ENCODE peak calls at places on chromosome 11, in four cellular contexts. C, X, F and R are unnamed samples.

GRCh38 chr11:2300290-2300935 is 1.3 kb downstream of the C11orf21 start:
- DNase-seq in C (no peak), X (no peak), F (no peak), R (no peak)

GRCh38 chr11:9660886-9661285 is 3.0 kb upstream of the SWAP70 start:
- DNase-seq in C (no peak), X (peak; percentile 80), F (no peak), R (no peak)

GRCh38 chr11:60739114-60739513 is 14.6 kb downstream of the MS4A18 start:
- DNase-seq in C (no peak), X (no peak), F (no peak), R (no peak)

GRCh38 chr11:60168306-60168705 is 14.6 kb downstream of the MS4A6A start:
- DNase-seq in C (no peak), X (no peak), F (no peak), R (no peak)

GRCh38 chr11:80163011-80163410 is 722.2 kb upstream of the TENM4 start:
- DNase-seq in C (no peak), X (peak; percentile 25), F (no peak), R (peak; percentile 72)

GRCh38 chr11:25163421-25163820 is 666.6 kb downstream of the LUZP2 start:
- DNase-seq in C (no peak), X (peak; percentile 11), F (no peak), R (no peak)

GRCh38 chr11:7969756-7970646 is 4.8 kb upstream of the NLRP10 start:
- DNase-seq in C (no peak), X (no peak), F (peak; percentile 21), R (no peak)

GRCh38 chr11:68007498-68008380 is 2.4 kb upstream of the ALDH3B1 start:
- DNase-seq in C (no peak), X (no peak), F (no peak), R (no peak)

GRCh38 chr11:9851366-9851765 is 187.5 kb downstream of the SWAP70 start:
- DNase-seq in C (no peak), X (peak; percentile 41), F (no peak), R (peak; percentile 85)

GRCh38 chr11:10490398-10491232 is 35.6 kb downstream of the AMPD3 start:
- DNase-seq in C (peak; percentile 37), X (peak; percentile 99), F (no peak), R (peak; percentile 99)

GRCh38 chr11:58061813-58062212 is 31.1 kb downstream of the OR6Q1 start:
- DNase-seq in C (no peak), X (peak; percentile 95), F (no peak), R (no peak)

GRCh38 chr11:121578216-121579063 is 125.7 kb upstream of the SORL1-AS1 start:
- DNase-seq in C (no peak), X (peak; percentile 4), F (no peak), R (peak; percentile 50)

GRCh38 chr11:18307461-18308139 is 14.3 kb downstream of the HPS5 start:
- DNase-seq in C (no peak), X (no peak), F (no peak), R (no peak)

GRCh38 chr11:7673724-7674434 is 579 bp upstream of the CYB5R2 start:
- DNase-seq in C (peak; percentile 48), X (no peak), F (no peak), R (peak; percentile 37)

GRCh38 chr11:128195057-128195751 is 392.2 kb downstream of the ETS1 start:
- DNase-seq in C (no peak), X (no peak), F (no peak), R (peak; percentile 26)

GRCh38 chr11:15710593-15711260 is 596.0 kb downstream of the INSC start:
- DNase-seq in C (no peak), X (no peak), F (no peak), R (no peak)

GRCh38 chr11:31764766-31765165 is 46.4 kb downstream of the PAX6 start:
- DNase-seq in C (no peak), X (no peak), F (no peak), R (no peak)

GRCh38 chr11:89175796-89176195 is 1.9 kb upstream of the TYR start:
- DNase-seq in C (no peak), X (no peak), F (no peak), R (no peak)

GRCh38 chr11:101401245-101401644 is 182.6 kb downstream of the TRPC6 start:
- DNase-seq in C (no peak), X (peak; percentile 53), F (no peak), R (peak; percentile 71)

GRCh38 chr11:2359557-2359956 is 17.6 kb upstream of the CD81 start:
- DNase-seq in C (no peak), X (no peak), F (no peak), R (no peak)

GRCh38 chr11:59141673-59142460 is 789 bp upstream of the FAM111A start:
- DNase-seq in C (no peak), X (peak; percentile 68), F (no peak), R (no peak)

GRCh38 chr11:35190804-35191348 is 51.9 kb downstream of the CD44 start:
- DNase-seq in C (no peak), X (peak; percentile 92), F (no peak), R (peak; percentile 92)

GRCh38 chr11:75524576-75525432 is 937 bp downstream of the GDPD5 start:
- DNase-seq in C (peak; percentile 36), X (peak; percentile 34), F (no peak), R (no peak)

GRCh38 chr11:44564653-44565007 is 833 bp upstream of the CD82 start:
- DNase-seq in C (no peak), X (peak; percentile 84), F (no peak), R (peak; percentile 87)

GRCh38 chr11:111422494-111423249 is 43.6 kb upstream of the POU2AF1 start:
- DNase-seq in C (peak; percentile 61), X (peak; percentile 26), F (peak; percentile 56), R (peak; percentile 33)

GRCh38 chr11:81970886-81971285 is 762.8 kb downstream of the FAM181B start:
- DNase-seq in C (no peak), X (no peak), F (no peak), R (no peak)

GRCh38 chr11:113373981-113374560 is 13.5 kb upstream of the ANKK1 start:
- DNase-seq in C (no peak), X (no peak), F (no peak), R (no peak)

GRCh38 chr11:86678296-86678695 is 5.9 kb upstream of the ME3 start:
- DNase-seq in C (peak; percentile 85), X (no peak), F (no peak), R (no peak)

GRCh38 chr11:2837096-2837601 is 48.4 kb downstream of the CDKN1C start:
- DNase-seq in C (peak; percentile 50), X (peak; percentile 11), F (no peak), R (peak; percentile 81)

GRCh38 chr11:57763568-57763967 is 2.0 kb downstream of the CTNND1 start:
- DNase-seq in C (no peak), X (peak; percentile 53), F (no peak), R (peak; percentile 69)

GRCh38 chr11:122235615-122236014 is 119.6 kb upstream of the BLID start:
- DNase-seq in C (no peak), X (peak; percentile 96), F (no peak), R (peak; percentile 94)

GRCh38 chr11:72179804-72180396 is 12.0 kb upstream of the FOLR1 start:
- DNase-seq in C (no peak), X (no peak), F (no peak), R (no peak)

GRCh38 chr11:10456519-10456918 is 1.5 kb downstream of the AMPD3 start:
- DNase-seq in C (no peak), X (no peak), F (no peak), R (no peak)

GRCh38 chr11:1826552-1827094 is 8.2 kb upstream of the SYT8 start:
- DNase-seq in C (no peak), X (peak; percentile 59), F (no peak), R (peak; percentile 61)

GRCh38 chr11:126426820-126427749 is 71.6 kb downstream of the ST3GAL4 start:
- DNase-seq in C (no peak), X (no peak), F (no peak), R (no peak)

GRCh38 chr11:284081-285020 is 4.6 kb upstream of the PGGHG start:
- DNase-seq in C (no peak), X (no peak), F (no peak), R (no peak)
- H2AK5ac ChIP-seq in C (peak overlapping the region; percentile 88), X (no peak overlapping the region), F (peak overlapping the region; percentile 40), R (no peak overlapping the region)

GRCh38 chr11:65781152-65781961 is 581 bp upstream of the AP5B1 start:
- DNase-seq in C (peak; percentile 63), X (no peak), F (no peak), R (no peak)
- H3K4me3 ChIP-seq in C (peak overlapping the region; percentile 54), X (peak overlapping the region; percentile 80), F (peak overlapping the region; percentile 89), R (peak overlapping the region; percentile 76)

GRCh38 chr11:61967177-61967923 is at the start of gene FTH1:
- DNase-seq in C (peak; percentile 89), X (peak; percentile 88), F (peak; percentile 56), R (peak; percentile 94)
- H4K8ac ChIP-seq in C (peak within 1 kb of the TSS; percentile 44), X (peak within 1 kb of the TSS; percentile 90), F (peak within 1 kb of the TSS; percentile 98), R (peak within 1 kb of the TSS; percentile 96)

GRCh38 chr11:115623021-115623451 is 118.8 kb upstream of the CADM1 start:
- DNase-seq in C (no peak), X (peak; percentile 100), F (no peak), R (peak; percentile 97)
- H2AK5ac ChIP-seq in C (peak overlapping the region; percentile 21), X (peak overlapping the region; percentile 56), F (no peak overlapping the region), R (peak overlapping the region; percentile 25)

GRCh38 chr11:104917259-104918112 is 19.2 kb upstream of the CASP12 start:
- DNase-seq in C (no peak), X (no peak), F (no peak), R (no peak)
- H3K4me3 ChIP-seq in C (no peak overlapping the region), X (peak overlapping the region; percentile 45), F (no peak overlapping the region), R (peak overlapping the region; percentile 79)

GRCh38 chr11:55966391-55966790 is 3.4 kb downstream of the OR10AG1 start:
- DNase-seq in C (no peak), X (no peak), F (no peak), R (no peak)
- H4K8ac ChIP-seq in C (no peak overlapping the region), X (no peak overlapping the region), F (no peak overlapping the region), R (no peak overlapping the region)

GRCh38 chr11:110093407-110094297 is 460 bp downstream of the ZC3H12C start:
- DNase-seq in C (peak; percentile 39), X (peak; percentile 51), F (no peak), R (peak; percentile 74)
- H2AK5ac ChIP-seq in C (peak overlapping the region; percentile 9), X (peak overlapping the region; percentile 56), F (no peak overlapping the region), R (no peak overlapping the region)

GRCh38 chr11:108947654-108948570 is 283.0 kb downstream of the DDX10 start:
- DNase-seq in C (no peak), X (peak; percentile 80), F (no peak), R (peak; percentile 57)

GRCh38 chr11:108938604-108939003 is 273.7 kb downstream of the DDX10 start:
- DNase-seq in C (no peak), X (peak; percentile 27), F (no peak), R (peak; percentile 42)

GRCh38 chr11:108945341-108945740 is 280.5 kb downstream of the DDX10 start:
- DNase-seq in C (no peak), X (no peak), F (no peak), R (no peak)

GRCh38 chr11:108944486-108945178 is 279.8 kb downstream of the DDX10 start:
- DNase-seq in C (no peak), X (no peak), F (no peak), R (no peak)

DNA sequence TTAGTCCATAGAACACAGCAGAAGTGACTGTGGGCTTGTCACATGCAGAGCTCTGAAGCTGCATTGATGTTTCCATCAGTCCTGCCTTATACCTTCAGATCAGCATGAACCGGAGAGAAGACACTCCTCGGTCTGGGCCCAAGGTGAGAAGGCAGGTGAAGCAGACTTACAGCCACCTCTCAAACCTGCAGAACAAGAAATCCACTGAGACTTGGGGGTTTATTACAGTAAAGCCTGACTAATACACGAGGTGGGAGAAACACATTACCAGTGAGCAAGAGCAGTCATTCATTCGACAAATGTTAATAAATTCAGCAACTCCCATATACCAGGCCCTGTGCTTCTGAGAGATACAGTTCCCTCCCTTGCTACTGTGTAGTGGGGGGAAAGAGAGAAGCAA is 279.0 kb downstream of the DDX10 start:
- DNase-seq in C (no peak), X (no peak), F (no peak), R (no peak)
- H3K4me3 ChIP-seq in C (no peak overlapping the region), X (no peak overlapping the region), F (no peak overlapping the region), R (no peak overlapping the region)